ENCODE peak calls at places on chromosomes 5 and 9, in six cellular contexts. V, O, A, R, F and C are unnamed samples.

GRCh38 chr9:109013678-109014145 is 413 bp upstream of the CTNNAL1 start:
- DNase-seq in V (no peak), O (no peak), A (no peak), R (no peak), F (no peak), C (no peak)

GRCh38 chr9:114503009-114503408 is 2.3 kb downstream of the WHRN start:
- DNase-seq in V (no peak), O (no peak), A (peak), R (no peak), F (no peak), C (peak)

GRCh38 chr5:24749701-24750100 is 104.9 kb upstream of the CDH10 start:
- DNase-seq in V (no peak), O (no peak), A (no peak), R (no peak), F (no peak), C (no peak)

GRCh38 chr9:27548055-27548741 is 18.6 kb upstream of the MOB3B start:
- DNase-seq in V (no peak), O (no peak), A (no peak), R (peak), F (peak), C (no peak)

GRCh38 chr5:7991125-7991821 is 122.3 kb downstream of the MTRR start:
- DNase-seq in V (no peak), O (no peak), A (no peak), R (peak), F (no peak), C (no peak)

GRCh38 chr5:76855961-76856360 is 6.1 kb downstream of the S100Z start:
- DNase-seq in V (no peak), O (no peak), A (no peak), R (no peak), F (peak), C (no peak)

GRCh38 chr5:61330879-61331406 is 1.1 kb upstream of the ZSWIM6 start:
- DNase-seq in V (peak), O (peak), A (peak), R (peak), F (peak), C (peak)

GRCh38 chr5:169934990-169935389 is 45.3 kb downstream of the INSYN2B start:
- DNase-seq in V (no peak), O (no peak), A (no peak), R (no peak), F (no peak), C (no peak)

GRCh38 chr5:67610191-67610912 is 413.8 kb upstream of the CD180 start:
- DNase-seq in V (no peak), O (no peak), A (no peak), R (no peak), F (no peak), C (no peak)

GRCh38 chr5:32767948-32768427 is 56.9 kb downstream of the NPR3 start:
- DNase-seq in V (no peak), O (no peak), A (no peak), R (peak), F (no peak), C (no peak)

GRCh38 chr9:71490810-71491209 is 277.5 kb downstream of the CEMIP2 start:
- DNase-seq in V (no peak), O (no peak), A (no peak), R (peak), F (no peak), C (no peak)

GRCh38 chr9:121326130-121326838 is 43.8 kb downstream of the STOM start:
- DNase-seq in V (no peak), O (peak), A (peak), R (peak), F (no peak), C (peak)

GRCh38 chr5:1799110-1799601 is 481 bp downstream of the MRPL36 start:
- DNase-seq in V (no peak), O (no peak), A (no peak), R (peak), F (peak), C (no peak)

GRCh38 chr9:105333811-105334210 is 89.4 kb downstream of the SLC44A1 start:
- DNase-seq in V (no peak), O (no peak), A (no peak), R (no peak), F (no peak), C (no peak)

GRCh38 chr9:22740781-22741180 is 294.2 kb downstream of the DMRTA1 start:
- DNase-seq in V (no peak), O (no peak), A (no peak), R (no peak), F (no peak), C (no peak)

GRCh38 chr5:175821790-175822211 is 49.6 kb upstream of the CPLX2 start:
- DNase-seq in V (no peak), O (no peak), A (no peak), R (peak), F (peak), C (no peak)

GRCh38 chr5:143261748-143262392 is 141.6 kb downstream of the NR3C1 start:
- DNase-seq in V (no peak), O (no peak), A (no peak), R (peak), F (peak), C (no peak)

GRCh38 chr5:151054713-151055112 is 26.1 kb downstream of the TNIP1 start:
- DNase-seq in V (no peak), O (no peak), A (no peak), R (no peak), F (no peak), C (no peak)

GRCh38 chr5:43804041-43804440 is 201.1 kb downstream of the NNT start:
- DNase-seq in V (no peak), O (no peak), A (no peak), R (peak), F (no peak), C (no peak)

GRCh38 chr5:80837679-80838078 is 122.5 kb upstream of the RASGRF2 start:
- DNase-seq in V (no peak), O (no peak), A (no peak), R (no peak), F (peak), C (no peak)

GRCh38 chr5:71932131-71932635 is 175.1 kb upstream of the MAP1B start:
- DNase-seq in V (no peak), O (no peak), A (no peak), R (no peak), F (no peak), C (no peak)

GRCh38 chr9:73667749-73668148 is 516.1 kb downstream of the ANXA1 start:
- DNase-seq in V (no peak), O (no peak), A (no peak), R (peak), F (no peak), C (no peak)

GRCh38 chr9:107569171-107569570 is 79.6 kb upstream of the KLF4 start:
- DNase-seq in V (no peak), O (no peak), A (no peak), R (no peak), F (no peak), C (no peak)

GRCh38 chr9:91966503-91966902 is 16.5 kb upstream of the ROR2 start:
- DNase-seq in V (no peak), O (no peak), A (no peak), R (no peak), F (no peak), C (no peak)

GRCh38 chr5:6712136-6712581 is 1.1 kb upstream of the TENT4A start:
- DNase-seq in V (peak), O (peak), A (peak), R (peak), F (peak), C (peak)

GRCh38 chr9:84293001-84293798 is 47.4 kb downstream of the SLC28A3 start:
- DNase-seq in V (no peak), O (no peak), A (no peak), R (no peak), F (peak), C (no peak)

GRCh38 chr9:37963936-37964739 is 60.2 kb upstream of the SLC25A51 start:
- DNase-seq in V (no peak), O (peak), A (peak), R (peak), F (no peak), C (peak)

GRCh38 chr9:37761511-37761910 is 7.9 kb downstream of the TRMT10B start:
- DNase-seq in V (no peak), O (no peak), A (no peak), R (no peak), F (no peak), C (no peak)

GRCh38 chr5:150778103-150778516 is 447 bp upstream of the SMIM3 start:
- DNase-seq in V (no peak), O (no peak), A (no peak), R (no peak), F (no peak), C (no peak)